ENCODE peak calls at places on chromosome 1, in six cellular contexts. One of them, this sample, is unnamed.

GRCh38 chr1:47703161-47703825 is 265.4 kb downstream of the FOXD2 start:
- DNase-seq in ovary: no peak
- DNase-seq in HCT116: no peak
- DNase-seq in suprapubic skin: no peak
- DNase-seq in A549: no peak
- DNase-seq in transverse colon: no peak
- DNase-seq in this sample: no peak

GRCh38 chr1:53473463-53473862 is 14.3 kb downstream of the DMRTB1 start:
- DNase-seq in ovary: no peak
- DNase-seq in HCT116: no peak
- DNase-seq in suprapubic skin: no peak
- DNase-seq in A549: no peak
- DNase-seq in transverse colon: no peak
- DNase-seq in this sample: no peak

GRCh38 chr1:222314839-222315238 is 233.1 kb downstream of the HHIPL2 start:
- DNase-seq in ovary: no peak
- DNase-seq in HCT116: no peak
- DNase-seq in suprapubic skin: no peak
- DNase-seq in A549: no peak
- DNase-seq in transverse colon: no peak
- DNase-seq in this sample: no peak

GRCh38 chr1:61171915-61172485 is 89.6 kb downstream of the NFIA start:
- DNase-seq in ovary: no peak
- DNase-seq in HCT116: no peak
- DNase-seq in suprapubic skin: no peak
- DNase-seq in A549: no peak
- DNase-seq in transverse colon: no peak
- DNase-seq in this sample: no peak

GRCh38 chr1:66521736-66522365 is 12.1 kb upstream of the SGIP1 start:
- DNase-seq in ovary: no peak
- DNase-seq in HCT116: peak
- DNase-seq in suprapubic skin: no peak
- DNase-seq in A549: peak
- DNase-seq in transverse colon: no peak
- DNase-seq in this sample: no peak

GRCh38 chr1:151143986-151144385 is 2.4 kb downstream of the SEMA6C start:
- DNase-seq in ovary: no peak
- DNase-seq in HCT116: no peak
- DNase-seq in suprapubic skin: no peak
- DNase-seq in A549: no peak
- DNase-seq in transverse colon: no peak
- DNase-seq in this sample: no peak

GRCh38 chr1:73674945-73675561 is 522.9 kb downstream of the LRRIQ3 start:
- DNase-seq in ovary: no peak
- DNase-seq in HCT116: no peak
- DNase-seq in suprapubic skin: no peak
- DNase-seq in A549: no peak
- DNase-seq in transverse colon: no peak
- DNase-seq in this sample: no peak

GRCh38 chr1:51583532-51583931 is 33.4 kb upstream of the OSBPL9 start:
- DNase-seq in ovary: peak
- DNase-seq in HCT116: no peak
- DNase-seq in suprapubic skin: peak
- DNase-seq in A549: no peak
- DNase-seq in transverse colon: no peak
- DNase-seq in this sample: no peak

GRCh38 chr1:6625579-6626149 is 996 bp downstream of the THAP3 start:
- DNase-seq in ovary: no peak
- DNase-seq in HCT116: no peak
- DNase-seq in suprapubic skin: no peak
- DNase-seq in A549: peak
- DNase-seq in transverse colon: peak
- DNase-seq in this sample: no peak

GRCh38 chr1:241932845-241933244 is 24.7 kb upstream of the BECN2 start:
- DNase-seq in ovary: no peak
- DNase-seq in HCT116: no peak
- DNase-seq in suprapubic skin: no peak
- DNase-seq in A549: no peak
- DNase-seq in transverse colon: no peak
- DNase-seq in this sample: no peak

GRCh38 chr1:229199892-229200291 is 71.0 kb upstream of the RAB4A start:
- DNase-seq in ovary: no peak
- DNase-seq in HCT116: no peak
- DNase-seq in suprapubic skin: no peak
- DNase-seq in A549: no peak
- DNase-seq in transverse colon: peak
- DNase-seq in this sample: no peak

DNA sequence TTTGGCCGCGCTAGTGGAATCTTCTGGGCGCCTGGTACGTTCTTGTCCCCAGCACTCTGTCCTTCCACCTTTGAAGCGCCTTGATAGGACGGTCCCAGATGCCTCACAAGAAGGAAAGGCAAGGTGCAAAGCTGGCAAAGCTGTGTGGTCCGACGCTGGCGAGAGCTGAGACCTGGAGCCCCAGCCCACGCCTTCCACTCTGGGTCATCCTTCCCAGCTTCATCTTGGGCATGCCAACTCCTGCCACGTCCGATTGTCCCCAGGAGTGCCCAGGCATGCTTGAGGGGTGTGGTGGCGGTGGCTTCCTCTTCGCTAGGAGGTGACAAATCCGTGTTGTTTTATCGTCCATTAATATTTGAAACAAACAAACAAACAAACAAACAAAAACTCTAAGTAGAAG is 123.9 kb upstream of the DPYD start:
- DNase-seq in ovary: no peak
- DNase-seq in HCT116: no peak
- DNase-seq in suprapubic skin: no peak
- DNase-seq in A549: no peak
- DNase-seq in transverse colon: no peak
- DNase-seq in this sample: no peak
- H3K4me3 ChIP-seq in ovary: no peak
- H3K4me3 ChIP-seq in HCT116: no peak
- H3K4me3 ChIP-seq in suprapubic skin: no peak
- H3K4me3 ChIP-seq in A549: peak
- H3K4me3 ChIP-seq in transverse colon: no peak
- H3K4me3 ChIP-seq in this sample: no peak

GRCh38 chr1:161307230-161307768 is 2.5 kb downstream of the MPZ start:
- DNase-seq in ovary: no peak
- DNase-seq in HCT116: no peak
- DNase-seq in suprapubic skin: no peak
- DNase-seq in A549: no peak
- DNase-seq in transverse colon: no peak
- DNase-seq in this sample: no peak
- TF ChIP-seq POLR2A in ovary: no peak
- TF ChIP-seq POLR2A in HCT116: no peak
- TF ChIP-seq POLR2A in suprapubic skin: no peak
- TF ChIP-seq POLR2A in A549: no peak
- TF ChIP-seq POLR2A in transverse colon: no peak
- TF ChIP-seq POLR2A in this sample: no peak

DNA sequence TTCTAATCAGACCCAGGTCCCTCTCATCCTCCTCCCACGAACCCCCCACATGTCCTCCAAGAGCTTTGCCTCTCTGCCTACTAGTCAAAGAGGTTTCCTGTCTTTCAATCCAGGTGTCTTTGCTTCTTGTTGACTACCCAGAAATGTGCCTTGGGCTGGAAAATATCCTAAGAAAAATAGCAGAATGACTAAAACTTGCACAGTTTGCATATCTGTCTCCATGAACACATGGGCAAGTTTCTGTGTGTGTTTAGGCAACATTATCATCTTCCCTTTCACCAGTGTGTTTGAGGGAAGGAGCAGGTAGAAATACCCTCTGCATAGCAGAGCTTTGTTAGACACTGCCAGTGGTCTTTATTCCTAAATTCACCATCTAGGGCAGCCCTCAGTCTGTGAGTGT is 1.5 kb downstream of the C1orf116 start:
- DNase-seq in ovary: no peak
- DNase-seq in HCT116: no peak
- DNase-seq in suprapubic skin: no peak
- DNase-seq in A549: no peak
- DNase-seq in transverse colon: no peak
- DNase-seq in this sample: no peak
- H3K4me3 ChIP-seq in ovary: no peak
- H3K4me3 ChIP-seq in HCT116: peak
- H3K4me3 ChIP-seq in suprapubic skin: peak
- H3K4me3 ChIP-seq in A549: peak
- H3K4me3 ChIP-seq in transverse colon: peak
- H3K4me3 ChIP-seq in this sample: peak

DNA sequence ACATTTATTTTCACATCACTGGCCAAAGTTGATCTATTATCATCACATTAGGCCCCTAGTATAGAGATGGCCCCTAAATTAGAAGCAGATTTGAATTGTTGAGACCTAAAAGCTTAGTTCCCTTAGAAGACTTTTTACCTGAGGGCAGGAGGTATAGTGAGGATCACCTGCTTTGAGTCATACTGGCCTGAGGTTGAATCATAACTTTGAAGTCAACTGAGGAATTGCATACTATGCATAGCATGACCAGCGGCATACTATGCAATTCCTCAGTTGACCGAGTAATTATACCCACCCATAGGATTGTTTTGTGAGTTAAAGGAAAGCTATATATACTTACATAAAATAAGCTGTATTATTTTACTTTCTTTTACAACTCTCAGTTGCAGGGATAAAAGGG is 50.3 kb upstream of the DPH5 start:
- DNase-seq in ovary: no peak
- DNase-seq in HCT116: peak
- DNase-seq in suprapubic skin: no peak
- DNase-seq in A549: no peak
- DNase-seq in transverse colon: no peak
- DNase-seq in this sample: no peak
- TF ChIP-seq POLR2A in ovary: no peak
- TF ChIP-seq POLR2A in HCT116: no peak
- TF ChIP-seq POLR2A in suprapubic skin: no peak
- TF ChIP-seq POLR2A in A549: no peak
- TF ChIP-seq POLR2A in transverse colon: no peak
- TF ChIP-seq POLR2A in this sample: no peak

DNA sequence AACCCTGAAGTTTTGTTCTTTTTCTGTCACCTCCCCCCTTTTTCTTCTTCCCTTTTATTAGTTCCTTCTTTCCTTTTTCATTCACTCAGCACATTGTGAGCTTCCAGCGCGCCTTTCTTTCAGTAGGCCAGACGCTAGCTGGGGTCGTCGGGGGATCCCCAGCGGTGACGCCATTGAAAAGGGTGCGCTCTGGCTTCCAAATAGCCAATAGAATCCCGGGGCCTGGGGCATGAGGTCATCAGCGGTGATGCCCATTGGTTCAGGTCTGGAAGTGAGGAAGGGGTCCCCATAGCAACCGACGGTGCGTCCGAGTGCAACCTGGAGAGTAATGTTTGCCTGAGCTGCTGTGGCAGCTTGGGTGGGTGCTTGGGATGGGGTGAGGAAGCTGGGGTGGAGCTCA is 6.9 kb upstream of the EFNA3 start:
- DNase-seq in ovary: no peak
- DNase-seq in HCT116: no peak
- DNase-seq in suprapubic skin: peak
- DNase-seq in A549: no peak
- DNase-seq in transverse colon: no peak
- DNase-seq in this sample: no peak
- H3K4me3 ChIP-seq in ovary: no peak
- H3K4me3 ChIP-seq in HCT116: no peak
- H3K4me3 ChIP-seq in suprapubic skin: no peak
- H3K4me3 ChIP-seq in A549: no peak
- H3K4me3 ChIP-seq in transverse colon: no peak
- H3K4me3 ChIP-seq in this sample: peak

This sample was measured in esophagus squamous epithelium.